ENCODE peak calls at places on chromosomes 4 and X, in seven cellular contexts. U, M, C, J, G, F and R are unnamed samples.

GRCh38 chr4:1061372-1061700 is 49.9 kb downstream of the FGFRL1 start:
- DNase-seq in U (no peak), M (no peak), C (no peak), J (no peak), G (no peak), F (no peak), R (no peak)

GRCh38 chrX:71252221-71252620 is 1.7 kb downstream of the ZMYM3 start:
- DNase-seq in U (no peak), M (no peak), C (no peak), J (no peak), G (no peak), F (no peak), R (no peak)

GRCh38 chr4:98639523-98639922 is 18.9 kb downstream of the TSPAN5 start:
- DNase-seq in U (no peak), M (no peak), C (no peak), J (no peak), G (no peak), F (no peak), R (no peak)

GRCh38 chrX:53318766-53319353 is 37.5 kb upstream of the IQSEC2 start:
- DNase-seq in U (no peak), M (no peak), C (no peak), J (no peak), G (no peak), F (no peak), R (no peak)

GRCh38 chr4:117481742-117482141 is 396.4 kb upstream of the TRAM1L1 start:
- DNase-seq in U (no peak), M (no peak), C (no peak), J (no peak), G (no peak), F (no peak), R (no peak)

GRCh38 chr4:154958621-154959358 is 177.7 kb downstream of the RBM46 start:
- DNase-seq in U (no peak), M (no peak), C (peak), J (no peak), G (peak), F (no peak), R (peak)

GRCh38 chrX:132622130-132622529 is 133.3 kb upstream of the MBNL3 start:
- DNase-seq in U (no peak), M (peak), C (no peak), J (no peak), G (no peak), F (no peak), R (no peak)

GRCh38 chr4:78683352-78683751 is 92.8 kb upstream of the BMP2K start:
- DNase-seq in U (no peak), M (no peak), C (no peak), J (no peak), G (no peak), F (no peak), R (no peak)

GRCh38 chrX:4572652-4573051 is 859.2 kb upstream of the PRKX start:
- DNase-seq in U (no peak), M (no peak), C (no peak), J (no peak), G (no peak), F (no peak), R (no peak)